ENCODE peak calls at places on chromosomes 16 and 17, in five cellular contexts. W is A549, P is IMR-90, M is HepG2, U is K562. V is an unnamed sample.

GRCh38 chr17:17032131-17032692 is 10.0 kb upstream of the MPRIP start:
- DNase-seq in U (no peak), W (peak), M (peak), P (peak), V (no peak)

GRCh38 chr17:72569193-72569946 is 448.6 kb downstream of the SOX9 start:
- DNase-seq in W (no peak), M (peak), U (no peak), P (no peak), V (no peak)

GRCh38 chr17:80316927-80317705 is 56.5 kb downstream of the RNF213 start:
- DNase-seq in P (no peak), W (no peak), M (no peak), U (no peak), V (no peak)

GRCh38 chr17:17724307-17724921 is 43.2 kb downstream of the RAI1 start:
- DNase-seq in M (no peak), P (peak), W (no peak), U (no peak), V (no peak)

GRCh38 chr16:48526058-48526957 is 83.7 kb downstream of the N4BP1 start:
- DNase-seq in P (no peak), U (no peak), W (peak), M (peak), V (peak)

GRCh38 chr17:63961355-63962207 is 11.1 kb downstream of the SCN4A start:
- DNase-seq in W (peak), U (peak), M (peak), P (peak), V (no peak)

GRCh38 chr17:15348030-15348429 is 6.6 kb upstream of the TEKT3 start:
- DNase-seq in M (no peak), W (no peak), P (peak), U (no peak), V (no peak)

GRCh38 chr17:55768946-55769624 is 18.2 kb downstream of the PCTP start:
- DNase-seq in M (no peak), W (no peak), U (no peak), P (peak), V (no peak)

GRCh38 chr17:66347661-66348604 is 45.5 kb downstream of the PRKCA start:
- DNase-seq in U (no peak), W (no peak), P (peak), M (peak), V (no peak)

GRCh38 chr17:77315010-77315409 is 174.2 kb downstream of the SEC14L1 start:
- DNase-seq in P (no peak), W (no peak), U (no peak), M (no peak), V (no peak)

GRCh38 chr17:30429155-30429554 is 48.1 kb upstream of the GOSR1 start:
- DNase-seq in W (no peak), P (peak), U (no peak), M (no peak), V (no peak)
- TF ChIP-seq BHLHE40 in W (no peak), P (no peak), U (no peak), M (no peak), V (no peak)

DNA sequence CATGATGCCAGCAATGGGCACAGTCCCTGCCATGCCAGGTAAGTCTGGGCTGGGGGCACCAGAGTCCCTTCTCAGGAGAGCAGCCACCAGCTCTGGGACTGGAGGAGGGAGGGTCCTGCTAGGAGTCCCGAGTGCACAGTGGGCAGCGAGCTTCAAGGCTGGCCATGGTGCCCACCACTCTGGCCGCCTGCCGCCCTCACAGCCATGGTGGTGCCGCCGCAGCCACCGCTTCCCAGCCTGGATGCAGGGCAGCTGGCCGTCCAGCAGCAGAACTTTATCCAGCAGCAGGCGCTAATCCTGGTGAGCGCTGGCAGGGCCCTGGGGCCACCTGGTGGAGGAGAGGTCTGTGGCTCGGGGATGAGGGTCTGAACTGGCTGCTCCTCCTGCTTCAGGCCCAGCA is 17.9 kb upstream of the SMIM5 start:
- DNase-seq in U (no peak), W (no peak), P (no peak), M (no peak), V (no peak)
- TF ChIP-seq USF2 in U (no peak), W (no peak), P (no peak), M (no peak), V (no peak)

GRCh38 chr17:34299918-34300600 is 14.5 kb downstream of the CCL11 start:
- DNase-seq in M (no peak), W (no peak), U (no peak), P (peak), V (no peak)
- TF ChIP-seq BHLHE40 in M (no peak), W (no peak), U (no peak), P (no peak), V (no peak)

GRCh38 chr16:30846649-30847402 is 47.1 kb downstream of the BCL7C start:
- DNase-seq in P (no peak), M (no peak), W (no peak), U (no peak), V (no peak)
- TF ChIP-seq USF2 in P (no peak), M (no peak), W (no peak), U (peak), V (no peak)

GRCh38 chr17:7909080-7909479 is 7.0 kb downstream of the RNF227 start:
- DNase-seq in M (no peak), W (no peak), U (no peak), P (no peak), V (no peak)

GRCh38 chr17:7897773-7898172 is 9.2 kb downstream of the CHD3 start:
- DNase-seq in M (peak), P (peak), W (peak), U (peak), V (no peak)

DNA sequence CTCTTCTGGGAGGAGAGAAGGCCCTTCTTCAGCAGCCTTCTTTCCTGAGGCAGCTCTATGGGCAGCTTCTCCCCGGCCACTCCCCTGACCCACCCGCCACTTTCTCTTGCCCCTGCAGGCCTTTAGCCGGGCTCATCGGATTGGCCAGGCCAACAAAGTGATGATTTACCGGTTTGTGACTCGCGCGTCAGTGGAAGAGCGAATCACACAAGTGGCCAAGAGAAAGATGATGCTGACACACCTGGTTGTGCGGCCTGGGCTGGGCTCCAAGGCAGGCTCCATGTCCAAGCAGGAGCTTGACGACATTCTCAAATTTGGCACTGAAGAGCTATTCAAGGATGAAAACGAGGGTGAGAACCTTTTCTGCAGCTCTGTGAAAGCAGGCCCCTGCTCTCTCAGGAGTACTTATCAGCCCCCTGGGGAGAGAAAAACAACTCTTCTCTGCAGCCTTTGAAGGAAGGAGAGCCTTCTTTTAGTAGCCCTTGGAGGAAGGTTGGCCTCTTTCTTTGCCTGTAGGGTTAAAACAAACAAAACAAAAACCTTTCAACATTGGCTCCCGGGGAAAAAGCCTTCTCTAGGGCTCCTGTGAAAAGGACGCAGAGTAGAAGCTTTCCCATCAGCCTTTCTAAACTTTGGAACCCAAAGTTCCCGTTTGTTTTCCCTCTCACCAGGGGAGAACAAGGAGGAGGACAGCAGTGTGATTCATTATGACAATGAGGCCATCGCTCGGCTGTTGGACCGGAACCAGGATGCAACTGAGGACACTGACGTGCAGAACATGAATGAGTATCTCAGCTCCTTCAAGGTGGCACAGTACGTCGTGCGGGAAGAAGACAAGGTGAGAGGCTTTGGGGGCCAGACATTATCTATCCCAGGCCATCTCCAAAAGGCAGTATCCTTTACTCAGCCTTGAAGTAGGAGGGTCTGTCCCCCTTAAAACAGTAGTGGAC is 12.7 kb downstream of the RNF227 start:
- DNase-seq in U (no peak), P (no peak), W (no peak), M (no peak), V (no peak)
- TF ChIP-seq BHLHE40 in U (no peak), P (no peak), W (no peak), M (no peak), V (no peak)

DNA sequence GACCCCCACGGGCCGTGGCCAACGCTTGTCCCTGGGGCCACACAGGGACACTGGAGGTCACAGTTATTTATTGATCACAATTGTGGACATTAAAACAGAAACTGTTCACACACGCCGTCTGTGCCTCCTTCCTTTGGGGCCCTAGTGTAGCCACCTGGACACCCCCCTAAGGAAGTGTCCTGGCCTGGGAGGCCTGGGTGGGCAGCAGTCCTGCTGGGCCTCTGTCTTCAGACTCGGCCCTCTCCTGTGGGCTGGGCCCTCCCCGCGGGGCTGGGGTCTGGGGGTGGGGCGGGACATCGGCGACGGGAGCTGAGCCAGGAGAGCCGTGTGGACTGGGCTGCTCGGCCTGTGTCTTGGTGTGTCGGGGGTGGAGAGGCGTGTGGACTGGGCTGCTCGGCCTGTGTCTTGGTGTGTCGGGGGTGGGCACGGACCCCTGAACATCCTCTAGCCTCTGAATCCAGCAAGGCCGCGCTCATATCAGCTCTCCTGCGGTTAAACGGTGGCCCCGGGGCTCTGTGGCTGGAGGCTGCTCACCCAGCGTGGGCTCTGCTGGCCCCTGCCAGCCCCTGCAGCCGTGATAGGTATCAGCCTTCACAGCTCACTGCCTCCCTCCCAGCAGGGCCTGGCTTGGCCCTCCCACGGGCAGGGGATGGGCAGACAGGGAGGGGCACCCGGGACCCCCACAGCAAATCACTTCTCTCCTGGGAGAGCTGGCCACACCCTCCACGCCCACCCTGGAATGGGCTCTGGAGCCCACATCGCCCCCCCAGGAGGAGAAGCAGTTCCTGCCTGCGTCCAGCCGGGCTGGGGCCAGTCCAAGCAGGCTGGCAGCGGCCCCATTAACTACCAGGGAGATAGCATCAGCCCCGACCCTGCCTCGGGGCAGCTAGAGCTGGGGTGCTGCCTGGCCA is 1.1 kb upstream of the NHLRC4 start:
- DNase-seq in M (no peak), P (peak), W (no peak), U (peak), V (no peak)
- TF ChIP-seq USF2 in M (no peak), P (no peak), W (no peak), U (no peak), V (no peak)

GRCh38 chr17:47739150-47739549 is 6.1 kb downstream of the TBX21 start:
- DNase-seq in M (no peak), W (no peak), U (no peak), P (no peak), V (no peak)
- TF ChIP-seq BHLHE40 in M (no peak), W (no peak), U (no peak), P (no peak), V (no peak)

GRCh38 chr16:50281391-50282009 is 15.1 kb downstream of the ADCY7 start:
- DNase-seq in U (no peak), M (no peak), W (no peak), P (no peak), V (no peak)

GRCh38 chr16:50282955-50283631 is 16.7 kb downstream of the ADCY7 start:
- DNase-seq in U (no peak), P (no peak), M (peak), W (no peak), V (no peak)

GRCh38 chr16:50284131-50284911 is 18.0 kb downstream of the ADCY7 start:
- DNase-seq in P (no peak), U (no peak), M (peak), W (no peak), V (no peak)

GRCh38 chr16:50280932-50281331 is 14.6 kb downstream of the ADCY7 start:
- DNase-seq in P (no peak), U (no peak), M (no peak), W (no peak), V (no peak)

GRCh38 chr16:50282010-50282538 is 15.7 kb downstream of the ADCY7 start:
- DNase-seq in W (no peak), P (no peak), M (no peak), U (no peak), V (peak)
- TF ChIP-seq USF2 in W (no peak), P (no peak), M (no peak), U (no peak), V (no peak)

DNA sequence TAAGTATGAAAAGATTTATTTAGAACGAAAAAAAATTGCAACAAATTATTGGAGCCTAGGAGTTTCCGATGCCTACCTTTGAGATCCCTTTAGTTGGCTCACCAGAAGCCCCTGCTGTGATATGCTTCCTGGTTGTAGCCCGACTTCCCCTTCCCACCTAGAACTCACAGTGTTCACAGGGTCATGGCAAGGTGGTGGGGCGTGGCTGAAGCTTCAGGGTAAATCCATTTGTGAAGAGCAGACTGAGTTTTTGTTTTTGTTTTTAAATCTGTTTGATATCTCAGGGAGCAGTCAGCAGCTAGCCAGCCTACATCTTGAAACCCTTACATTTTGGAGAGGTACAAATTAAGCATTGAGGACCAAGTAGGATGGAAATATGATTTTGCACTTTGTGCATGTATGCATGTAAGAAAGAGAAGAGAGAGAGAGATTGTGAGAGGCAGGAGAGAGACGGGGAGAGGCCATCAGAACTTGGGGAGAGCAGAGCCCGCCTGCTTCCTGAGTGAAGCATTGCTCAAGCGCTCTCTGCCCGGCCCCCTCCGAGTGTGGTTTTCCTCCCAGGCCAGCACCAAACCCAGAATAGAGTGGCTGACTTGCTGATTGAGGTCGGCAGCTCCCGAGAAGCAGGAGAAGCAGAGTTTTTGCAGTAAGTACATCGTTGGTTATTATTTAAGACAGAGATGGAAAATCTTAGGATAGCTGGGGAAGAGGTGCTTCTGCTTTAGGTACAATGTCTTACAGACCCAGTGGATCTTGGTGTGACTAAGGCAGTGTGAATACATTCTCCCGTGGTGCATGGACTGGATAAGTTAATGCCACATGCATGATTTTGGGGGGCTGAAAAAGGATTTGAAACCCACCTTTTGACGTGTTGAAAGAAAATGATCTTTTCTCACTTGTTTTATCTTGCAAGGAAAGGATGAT is 64.2 kb downstream of the SPECC1 start:
- DNase-seq in P (peak), W (no peak), M (no peak), U (no peak), V (no peak)
- TF ChIP-seq BHLHE40 in P (no peak), W (no peak), M (no peak), U (no peak), V (no peak)